ENCODE peak calls at places on chromosomes 5 and 9, in nine cellular contexts. U, H, O, P, L, X, S, Y and W are unnamed samples.

GRCh38 chr9:93650448-93650847 is 74.1 kb downstream of the PHF2 start:
- DNase-seq in U (peak; percentile 77), H (no peak), O (no peak), P (no peak), L (no peak), X (no peak), S (peak; percentile 11), Y (no peak), W (no peak)

GRCh38 chr9:34612788-34613390 is 992 bp upstream of the RPP25L start:
- DNase-seq in U (peak; percentile 94), H (peak; percentile 81), O (peak; percentile 65), P (peak; percentile 53), L (peak; percentile 77), X (peak; percentile 67), S (peak; percentile 79), Y (peak; percentile 84), W (peak; percentile 88)

GRCh38 chr5:56414056-56414455 is 180.9 kb upstream of the ANKRD55 start:
- DNase-seq in U (no peak), H (no peak), O (no peak), P (no peak), L (no peak), X (no peak), S (no peak), Y (peak; percentile 36), W (no peak)

GRCh38 chr9:116951588-116952433 is 264.7 kb downstream of the TRIM32 start:
- DNase-seq in U (peak; percentile 75), H (no peak), O (no peak), P (no peak), L (peak; percentile 10), X (no peak), S (no peak), Y (no peak), W (peak; percentile 89)

GRCh38 chr9:20315672-20316071 is 306.6 kb downstream of the MLLT3 start:
- DNase-seq in U (peak; percentile 90), H (no peak), O (no peak), P (no peak), L (peak; percentile 62), X (no peak), S (no peak), Y (no peak), W (peak; percentile 80)

GRCh38 chr9:88258012-88258411 is 119.7 kb upstream of the SPATA31C2 start:
- DNase-seq in U (peak; percentile 88), H (no peak), O (peak; percentile 64), P (no peak), L (peak; percentile 73), X (no peak), S (peak; percentile 31), Y (no peak), W (peak; percentile 86)

GRCh38 chr9:99011161-99011709 is 67.5 kb downstream of the COL15A1 start:
- DNase-seq in U (peak; percentile 48), H (no peak), O (peak; percentile 29), P (no peak), L (no peak), X (no peak), S (no peak), Y (no peak), W (no peak)

GRCh38 chr9:136977223-136978072 is at the start of gene PTGDS:
- DNase-seq in U (no peak), H (no peak), O (no peak), P (no peak), L (peak; percentile 70), X (peak; percentile 92), S (peak; percentile 67), Y (no peak), W (no peak)

GRCh38 chr9:134707031-134707680 is 65.6 kb downstream of the COL5A1 start:
- DNase-seq in U (peak; percentile 97), H (no peak), O (no peak), P (no peak), L (peak; percentile 90), X (no peak), S (peak; percentile 91), Y (no peak), W (peak; percentile 73)

GRCh38 chr9:31005086-31005665 is 1379.3 kb upstream of the ACO1 start:
- DNase-seq in U (no peak), H (no peak), O (no peak), P (no peak), L (no peak), X (no peak), S (no peak), Y (no peak), W (no peak)

GRCh38 chr9:116008278-116008677 is 145.3 kb upstream of the PAPPA start:
- DNase-seq in U (no peak), H (no peak), O (no peak), P (no peak), L (no peak), X (no peak), S (no peak), Y (no peak), W (no peak)

GRCh38 chr9:131239307-131239975 is 36.9 kb downstream of the FAM78A start:
- DNase-seq in U (peak; percentile 63), H (no peak), O (no peak), P (no peak), L (no peak), X (no peak), S (no peak), Y (no peak), W (no peak)

GRCh38 chr9:78927099-78927940 is 630.4 kb downstream of the PSAT1 start:
- DNase-seq in U (no peak), H (no peak), O (no peak), P (no peak), L (no peak), X (no peak), S (no peak), Y (no peak), W (no peak)

GRCh38 chr9:119861801-119862200 is 492.6 kb upstream of the BRINP1 start:
- DNase-seq in U (no peak), H (no peak), O (no peak), P (no peak), L (no peak), X (no peak), S (no peak), Y (no peak), W (no peak)

GRCh38 chr9:76688471-76689238 is 75.6 kb upstream of the PCA3 start:
- DNase-seq in U (no peak), H (no peak), O (no peak), P (no peak), L (peak; percentile 49), X (no peak), S (no peak), Y (no peak), W (no peak)

GRCh38 chr5:1202026-1202797 is 817 bp downstream of the SLC6A19 start:
- DNase-seq in U (no peak), H (no peak), O (no peak), P (no peak), L (no peak), X (no peak), S (no peak), Y (no peak), W (no peak)

GRCh38 chr5:2805080-2805479 is 53.6 kb upstream of the IRX2 start:
- DNase-seq in U (no peak), H (no peak), O (no peak), P (no peak), L (no peak), X (no peak), S (no peak), Y (no peak), W (no peak)

GRCh38 chr9:91160181-91160580 is 201.5 kb downstream of the AUH start:
- DNase-seq in U (no peak), H (no peak), O (no peak), P (no peak), L (no peak), X (no peak), S (no peak), Y (no peak), W (no peak)

GRCh38 chr9:88320748-88321415 is 67.4 kb upstream of the SPIN1 start:
- DNase-seq in U (no peak), H (no peak), O (no peak), P (no peak), L (no peak), X (no peak), S (no peak), Y (no peak), W (no peak)